ENCODE peak calls at places on chromosomes 16 and 17, in four cellular contexts. One of them, this sample, is unnamed. For H3K4me1, the result is how much of the 10 kb centered on the place peaks cover.

GRCh38 chr17:35577826-35578194 is 561 bp downstream of the PEX12 start:
- DNase-seq in HepG2: no peak
- DNase-seq in K562: peak
- DNase-seq in SK-N-SH: peak
- DNase-seq in this sample: no peak

GRCh38 chr17:78940241-78940640 is 15.1 kb upstream of the TIMP2 start:
- DNase-seq in HepG2: no peak
- DNase-seq in K562: no peak
- DNase-seq in SK-N-SH: no peak
- DNase-seq in this sample: no peak

GRCh38 chr16:68642436-68643064 is 2.6 kb upstream of the CDH3 start:
- DNase-seq in HepG2: no peak
- DNase-seq in K562: no peak
- DNase-seq in SK-N-SH: peak
- DNase-seq in this sample: no peak

GRCh38 chr16:71855937-71856662 is 10.3 kb downstream of the ATXN1L start:
- DNase-seq in HepG2: no peak
- DNase-seq in K562: no peak
- DNase-seq in SK-N-SH: no peak
- DNase-seq in this sample: no peak

GRCh38 chr16:27824786-27825185 is 238.7 kb downstream of the GSG1L start:
- DNase-seq in HepG2: no peak
- DNase-seq in K562: no peak
- DNase-seq in SK-N-SH: no peak
- DNase-seq in this sample: no peak

GRCh38 chr16:86784267-86784626 is 205.9 kb downstream of the FOXL1 start:
- DNase-seq in HepG2: no peak
- DNase-seq in K562: no peak
- DNase-seq in SK-N-SH: no peak
- DNase-seq in this sample: no peak

GRCh38 chr16:57564571-57565270 is 22.3 kb downstream of the ADGRG5 start:
- DNase-seq in HepG2: no peak
- DNase-seq in K562: no peak
- DNase-seq in SK-N-SH: no peak
- DNase-seq in this sample: no peak

GRCh38 chr16:4313563-4314531 is 2.0 kb upstream of the GLIS2 start:
- DNase-seq in HepG2: peak
- DNase-seq in K562: peak
- DNase-seq in SK-N-SH: peak
- DNase-seq in this sample: peak

GRCh38 chr16:52203096-52203495 is 343.8 kb downstream of the TOX3 start:
- DNase-seq in HepG2: no peak
- DNase-seq in K562: no peak
- DNase-seq in SK-N-SH: no peak
- DNase-seq in this sample: no peak

DNA sequence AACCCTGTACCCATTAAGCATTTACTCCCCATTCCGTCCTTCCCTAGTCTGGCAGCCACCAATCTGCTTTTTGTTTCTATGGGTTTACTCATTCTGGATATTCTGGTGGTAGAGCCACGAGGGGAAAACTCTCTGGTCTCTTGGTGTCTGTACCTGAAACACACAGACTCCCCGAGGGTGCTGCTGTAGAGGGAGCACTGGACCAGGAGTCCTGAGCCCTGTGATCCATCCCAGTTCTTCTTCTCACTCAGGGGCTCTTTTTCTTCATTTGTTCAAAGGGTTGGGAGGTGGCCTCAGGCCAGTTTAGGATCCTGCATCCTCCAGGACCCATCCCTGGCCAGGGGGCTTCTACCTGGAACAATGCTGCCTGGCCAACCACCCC is 14.1 kb downstream of the HEXIM2 start:
- DNase-seq in HepG2: no peak
- DNase-seq in K562: no peak
- DNase-seq in SK-N-SH: no peak
- DNase-seq in this sample: no peak
- H3K4me1 ChIP-seq in HepG2: half or more
- H3K4me1 ChIP-seq in K562: under half
- H3K4me1 ChIP-seq in SK-N-SH: under half
- H3K4me1 ChIP-seq in this sample: half or more

GRCh38 chr17:69762359-69762758 is 312.7 kb upstream of the KCNJ16 start:
- DNase-seq in HepG2: no peak
- DNase-seq in K562: no peak
- DNase-seq in SK-N-SH: no peak
- DNase-seq in this sample: no peak

GRCh38 chr17:69764137-69764536 is 310.9 kb upstream of the KCNJ16 start:
- DNase-seq in HepG2: no peak
- DNase-seq in K562: no peak
- DNase-seq in SK-N-SH: no peak
- DNase-seq in this sample: no peak

GRCh38 chr17:69761767-69762321 is 313.2 kb upstream of the KCNJ16 start:
- DNase-seq in HepG2: peak
- DNase-seq in K562: no peak
- DNase-seq in SK-N-SH: no peak
- DNase-seq in this sample: no peak

GRCh38 chr17:69762766-69763165 is 312.3 kb upstream of the KCNJ16 start:
- DNase-seq in HepG2: no peak
- DNase-seq in K562: no peak
- DNase-seq in SK-N-SH: no peak
- DNase-seq in this sample: no peak

GRCh38 chr17:69763503-69763902 is 311.5 kb upstream of the KCNJ16 start:
- DNase-seq in HepG2: no peak
- DNase-seq in K562: no peak
- DNase-seq in SK-N-SH: no peak
- DNase-seq in this sample: no peak
- TF ChIP-seq ELF1 in HepG2: no peak
- TF ChIP-seq ELF1 in K562: no peak
- TF ChIP-seq ELF1 in SK-N-SH: no peak
- TF ChIP-seq ELF1 in this sample: no peak

GRCh38 chr17:70539172-70539924 is 370.0 kb downstream of the KCNJ2 start:
- DNase-seq in HepG2: no peak
- DNase-seq in K562: no peak
- DNase-seq in SK-N-SH: no peak
- DNase-seq in this sample: no peak

DNA sequence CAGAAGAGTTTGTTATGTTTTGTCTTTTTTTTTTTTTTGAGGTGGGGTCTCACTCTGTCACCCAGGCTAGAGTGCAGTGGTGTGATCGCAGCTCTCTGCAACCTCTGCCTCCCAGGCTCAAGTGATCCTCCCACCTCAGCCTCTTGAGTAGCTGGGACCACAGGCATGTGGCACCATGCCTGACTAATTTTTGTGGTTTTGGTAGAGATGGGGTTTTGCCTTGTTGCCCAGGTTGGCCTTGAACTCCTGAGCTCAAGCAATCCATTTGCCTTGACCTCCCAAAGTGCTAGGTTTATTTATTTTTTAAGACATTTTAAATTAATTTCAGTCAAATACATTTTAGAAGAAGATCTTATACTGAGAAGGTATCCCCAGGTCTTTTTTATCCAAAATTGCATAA is 366.7 kb downstream of the KCNJ2 start:
- DNase-seq in HepG2: no peak
- DNase-seq in K562: no peak
- DNase-seq in SK-N-SH: no peak
- DNase-seq in this sample: no peak
- TF ChIP-seq JUND in HepG2: no peak
- TF ChIP-seq JUND in K562: no peak
- TF ChIP-seq JUND in SK-N-SH: no peak
- TF ChIP-seq JUND in this sample: no peak

DNA sequence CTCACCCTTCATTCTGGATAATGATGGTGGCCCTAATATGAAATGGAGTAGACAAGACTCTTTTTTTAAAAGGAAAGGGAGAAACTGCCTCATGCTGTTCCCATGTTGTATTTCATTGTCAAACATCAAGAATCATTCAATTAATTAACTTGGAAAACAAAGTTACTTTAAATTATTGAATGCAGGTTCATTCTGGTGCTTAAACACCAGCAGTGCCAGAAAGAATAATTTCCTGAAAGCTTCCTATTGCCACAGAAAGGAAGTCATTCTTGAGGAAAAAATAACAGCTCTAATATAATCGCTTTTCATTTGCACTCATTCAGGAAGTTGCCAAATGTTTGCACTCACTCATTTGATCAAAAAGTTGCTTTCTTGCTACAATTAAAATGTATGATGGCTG is 497.1 kb upstream of the CDH11 start:
- DNase-seq in HepG2: no peak
- DNase-seq in K562: no peak
- DNase-seq in SK-N-SH: no peak
- DNase-seq in this sample: no peak
- H3K4me1 ChIP-seq in HepG2: under half
- H3K4me1 ChIP-seq in K562: under half
- H3K4me1 ChIP-seq in SK-N-SH: under half
- H3K4me1 ChIP-seq in this sample: under half

DNA sequence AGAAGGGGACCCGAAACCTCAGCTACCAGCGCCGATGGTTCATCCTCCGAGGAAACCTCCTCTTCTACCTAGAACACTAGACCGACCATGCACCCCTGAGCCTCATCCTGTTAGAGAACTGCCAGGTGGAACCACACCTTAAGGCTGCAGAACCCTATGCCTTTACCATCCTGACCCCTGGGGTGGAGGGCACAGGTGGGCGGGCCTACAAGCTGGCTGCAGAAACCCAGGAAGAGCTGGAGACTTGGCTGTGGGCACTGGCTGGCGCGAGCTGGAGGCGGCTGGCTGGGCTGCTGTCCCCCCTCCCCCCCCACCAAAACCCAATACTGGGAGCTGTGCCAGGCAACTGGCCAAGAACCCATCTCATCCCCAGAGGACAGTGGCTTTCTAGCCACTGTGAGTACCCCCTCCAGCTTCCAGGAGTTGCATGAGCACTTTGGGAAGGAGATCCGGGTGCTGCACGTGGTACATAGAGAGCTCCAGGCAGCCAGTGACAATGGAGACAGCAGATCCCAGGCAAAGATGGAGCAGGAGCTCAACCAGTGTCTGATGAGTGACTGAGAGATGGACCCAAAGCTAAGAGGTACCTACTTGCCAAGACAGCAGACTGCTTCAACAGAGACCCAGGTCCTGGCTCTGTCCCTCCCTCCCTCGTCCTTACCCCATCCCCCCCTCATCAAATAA is 1.4 kb upstream of the CD2BP2 start:
- DNase-seq in HepG2: no peak
- DNase-seq in K562: no peak
- DNase-seq in SK-N-SH: peak
- DNase-seq in this sample: no peak
- TF ChIP-seq ELF1 in HepG2: no peak
- TF ChIP-seq ELF1 in K562: no peak
- TF ChIP-seq ELF1 in SK-N-SH: no peak
- TF ChIP-seq ELF1 in this sample: no peak

GRCh38 chr16:89537549-89537925 is 22.9 kb upstream of the RPL13 start:
- DNase-seq in HepG2: no peak
- DNase-seq in K562: no peak
- DNase-seq in SK-N-SH: no peak
- DNase-seq in this sample: no peak
- TF ChIP-seq JUND in HepG2: no peak
- TF ChIP-seq JUND in K562: no peak
- TF ChIP-seq JUND in SK-N-SH: no peak
- TF ChIP-seq JUND in this sample: no peak

GRCh38 chr17:2238432-2239169 is 65.0 kb downstream of the SMG6 start:
- DNase-seq in HepG2: no peak
- DNase-seq in K562: no peak
- DNase-seq in SK-N-SH: no peak
- DNase-seq in this sample: no peak

GRCh38 chr17:2237960-2238359 is 65.6 kb downstream of the SMG6 start:
- DNase-seq in HepG2: no peak
- DNase-seq in K562: no peak
- DNase-seq in SK-N-SH: no peak
- DNase-seq in this sample: no peak

GRCh38 chr17:2239882-2240430 is 63.6 kb downstream of the SMG6 start:
- DNase-seq in HepG2: no peak
- DNase-seq in K562: peak
- DNase-seq in SK-N-SH: no peak
- DNase-seq in this sample: no peak

GRCh38 chr17:2240541-2240940 is 63.0 kb downstream of the SMG6 start:
- DNase-seq in HepG2: no peak
- DNase-seq in K562: no peak
- DNase-seq in SK-N-SH: no peak
- DNase-seq in this sample: no peak

GRCh38 chr17:2239170-2239551 is 64.4 kb downstream of the SMG6 start:
- DNase-seq in HepG2: no peak
- DNase-seq in K562: no peak
- DNase-seq in SK-N-SH: no peak
- DNase-seq in this sample: no peak
- H3K4me1 ChIP-seq in HepG2: under half
- H3K4me1 ChIP-seq in K562: under half
- H3K4me1 ChIP-seq in SK-N-SH: under half
- H3K4me1 ChIP-seq in this sample: under half

GRCh38 chr16:88010343-88010970 is 59.2 kb downstream of the BANP start:
- DNase-seq in HepG2: no peak
- DNase-seq in K562: no peak
- DNase-seq in SK-N-SH: no peak
- DNase-seq in this sample: no peak
- TF ChIP-seq ELF1 in HepG2: no peak
- TF ChIP-seq ELF1 in K562: no peak
- TF ChIP-seq ELF1 in SK-N-SH: no peak
- TF ChIP-seq ELF1 in this sample: no peak

DNA sequence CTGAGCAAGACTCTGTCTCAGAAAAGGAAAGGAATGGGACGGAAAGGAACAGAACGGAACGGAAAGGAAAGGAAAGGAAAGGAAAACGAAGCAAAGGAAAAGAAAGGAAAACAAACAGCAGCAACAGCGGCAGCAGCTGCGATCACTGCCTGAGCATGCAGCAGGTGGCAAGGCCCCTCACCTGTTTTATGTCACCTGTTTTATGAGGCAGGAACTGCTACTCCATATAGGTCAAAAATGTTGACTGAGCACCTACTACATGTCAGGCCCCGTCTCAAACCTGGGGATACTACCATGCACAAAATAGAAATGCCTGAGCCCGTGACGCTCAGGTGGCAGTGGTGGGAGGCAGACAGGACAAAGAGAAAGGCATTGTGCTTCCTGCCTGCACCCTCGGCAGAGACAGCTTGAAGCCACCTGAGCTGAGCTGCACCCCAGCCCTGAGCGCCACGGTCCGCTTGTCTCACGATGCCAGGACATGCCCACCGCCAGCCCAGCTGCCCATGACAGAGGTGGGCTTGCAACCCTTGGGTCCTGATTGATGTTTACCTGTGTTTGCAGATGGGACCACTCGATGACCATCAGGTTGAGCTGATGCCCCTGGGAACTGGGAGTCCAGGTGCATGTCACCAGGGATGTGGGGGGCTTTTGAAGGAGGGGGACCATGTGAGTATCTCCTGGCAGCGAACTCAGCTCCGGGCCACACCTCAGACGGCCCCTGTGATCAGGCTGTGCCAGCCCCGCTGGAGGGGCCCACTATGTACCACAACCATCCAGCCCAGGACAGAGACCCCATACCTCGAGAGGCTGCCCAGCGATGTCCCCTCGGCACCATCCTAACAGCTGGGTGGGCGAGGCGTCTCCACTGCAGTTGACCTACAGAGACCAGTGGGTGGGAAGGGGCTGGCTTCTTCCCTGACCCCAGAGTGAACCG is 77.4 kb downstream of the RMI2 start:
- DNase-seq in HepG2: no peak
- DNase-seq in K562: no peak
- DNase-seq in SK-N-SH: no peak
- DNase-seq in this sample: no peak
- TF ChIP-seq JUND in HepG2: no peak
- TF ChIP-seq JUND in K562: no peak
- TF ChIP-seq JUND in SK-N-SH: no peak
- TF ChIP-seq JUND in this sample: no peak

This sample was measured in HCT116.